ENCODE peak calls at places on chromosomes 12 and 14, in nine cellular contexts. V is GM23248, F is MM.1S, I is Karpas-422, O is PC-3, B is OCI-LY7, N is SK-N-SH, Q is GM23338, H is HCT116. D is an unnamed sample. For H3K4me1, H3K9me2 and H4K20me1, the result is how much of the 10 kb centered on the place peaks cover.

GRCh38 chr12:12734054-12734453 is 16.9 kb downstream of the CDKN1B start:
- DNase-seq in V (no peak), F (no peak), I (no peak), O (no peak), B (no peak), N (no peak), Q (no peak), H (no peak), D (no peak)

GRCh38 chr12:4089147-4089606 is 184.4 kb upstream of the CCND2 start:
- DNase-seq in V (peak), F (no peak), I (no peak), O (no peak), B (no peak), N (no peak), Q (peak), H (no peak), D (peak)

GRCh38 chr14:20460458-20461229 is 590 bp downstream of the PIP4P1 start:
- DNase-seq in V (peak), F (peak), I (peak), O (peak), B (peak), N (no peak), Q (peak), H (no peak), D (peak)

GRCh38 chr12:125081427-125081826 is 16.2 kb downstream of the AACS start:
- DNase-seq in V (no peak), F (no peak), I (no peak), O (no peak), B (peak), N (no peak), Q (no peak), H (no peak), D (no peak)

GRCh38 chr12:3951380-3952135 is 78.4 kb upstream of the PARP11 start:
- DNase-seq in V (no peak), F (no peak), I (no peak), O (no peak), B (no peak), N (no peak), Q (peak), H (no peak), D (no peak)

GRCh38 chr14:104215706-104216334 is 77.4 kb downstream of the KIF26A start:
- DNase-seq in V (no peak), F (no peak), I (no peak), O (no peak), B (no peak), N (no peak), Q (no peak), H (no peak), D (no peak)

GRCh38 chr12:97912943-97913342 is 450.3 kb downstream of the RMST start:
- DNase-seq in V (no peak), F (no peak), I (no peak), O (peak), B (no peak), N (no peak), Q (no peak), H (no peak), D (no peak)

GRCh38 chr12:1591543-1591942 is 2.8 kb downstream of the FBXL14 start:
- DNase-seq in V (peak), F (no peak), I (no peak), O (no peak), B (no peak), N (peak), Q (no peak), H (no peak), D (no peak)

GRCh38 chr12:6535697-6535946 is 1.3 kb downstream of the GAPDH start:
- DNase-seq in V (no peak), F (no peak), I (no peak), O (no peak), B (no peak), N (no peak), Q (no peak), H (no peak), D (no peak)
- H3K4me1 ChIP-seq in V (under half), F (under half), I (half or more), O (under half), B (half or more), N (under half), Q (under half), H (under half), D (under half)

GRCh38 chr12:26546535-26547314 is 286.3 kb downstream of the ITPR2 start:
- DNase-seq in V (no peak), F (no peak), I (no peak), O (no peak), B (no peak), N (no peak), Q (no peak), H (no peak), D (no peak)

GRCh38 chr12:26551385-26551784 is 281.6 kb downstream of the ITPR2 start:
- DNase-seq in V (no peak), F (no peak), I (no peak), O (no peak), B (no peak), N (no peak), Q (no peak), H (no peak), D (no peak)

DNA sequence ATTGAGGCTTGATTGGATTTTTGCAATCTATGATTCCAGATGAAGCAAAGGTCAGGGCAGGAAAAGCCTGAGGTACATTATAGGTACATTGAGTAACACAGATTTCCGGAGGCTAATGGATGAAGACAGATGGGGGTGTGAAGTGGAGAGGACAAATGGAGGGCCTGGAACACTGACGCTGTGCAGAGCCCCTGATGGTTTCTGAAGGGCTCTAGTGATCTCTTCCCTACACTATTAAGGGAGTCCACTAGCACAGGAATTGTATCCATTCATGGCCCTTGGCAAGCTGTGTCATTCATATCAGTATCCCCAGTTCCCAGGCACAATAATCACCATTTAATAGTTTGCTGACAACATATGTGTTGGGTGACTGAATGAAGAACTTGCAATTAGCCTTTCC is 284.8 kb downstream of the ITPR2 start:
- DNase-seq in V (no peak), F (no peak), I (no peak), O (no peak), B (no peak), N (peak), Q (no peak), H (no peak), D (no peak)
- H3K9me2 ChIP-seq in V (under half), F (under half), I (under half), O (under half), B (under half), N (under half), Q (under half), H (under half), D (under half)

GRCh38 chr12:45988259-45988658 is 2.1 kb downstream of the SCAF11 start:
- DNase-seq in V (peak), F (no peak), I (no peak), O (peak), B (peak), N (no peak), Q (no peak), H (no peak), D (no peak)

GRCh38 chr12:45989857-45990467 is 412 bp downstream of the SCAF11 start:
- DNase-seq in V (peak), F (no peak), I (peak), O (peak), B (no peak), N (peak), Q (peak), H (peak), D (peak)

GRCh38 chr12:45987339-45987726 is 3.0 kb downstream of the SCAF11 start:
- DNase-seq in V (no peak), F (no peak), I (no peak), O (no peak), B (no peak), N (no peak), Q (no peak), H (no peak), D (no peak)

GRCh38 chr12:45989277-45989856 is 1.0 kb downstream of the SCAF11 start:
- DNase-seq in V (peak), F (peak), I (no peak), O (peak), B (peak), N (no peak), Q (peak), H (peak), D (no peak)

GRCh38 chr12:45986646-45987338 is 3.6 kb downstream of the SCAF11 start:
- DNase-seq in V (peak), F (no peak), I (no peak), O (no peak), B (peak), N (no peak), Q (no peak), H (no peak), D (no peak)
- H4K20me1 ChIP-seq in V (under half), F (half or more), I (under half), O (half or more), B (half or more), N (half or more), Q (under half), H (under half), D (half or more)

GRCh38 chr12:47817272-47818006 is 2.3 kb downstream of the HDAC7 start:
- DNase-seq in V (peak), F (no peak), I (peak), O (no peak), B (peak), N (no peak), Q (peak), H (no peak), D (peak)
- H3K4me1 ChIP-seq in V (half or more), F (half or more), I (half or more), O (half or more), B (half or more), N (half or more), Q (half or more), H (under half), D (half or more)

GRCh38 chr14:36553650-36554260 is 28.7 kb downstream of the NKX2-8 start:
- DNase-seq in V (peak), F (peak), I (peak), O (peak), B (peak), N (peak), Q (peak), H (peak), D (peak)

GRCh38 chr14:36555998-36556743 is 26.2 kb downstream of the NKX2-8 start:
- DNase-seq in V (no peak), F (no peak), I (peak), O (no peak), B (no peak), N (no peak), Q (peak), H (no peak), D (no peak)

DNA sequence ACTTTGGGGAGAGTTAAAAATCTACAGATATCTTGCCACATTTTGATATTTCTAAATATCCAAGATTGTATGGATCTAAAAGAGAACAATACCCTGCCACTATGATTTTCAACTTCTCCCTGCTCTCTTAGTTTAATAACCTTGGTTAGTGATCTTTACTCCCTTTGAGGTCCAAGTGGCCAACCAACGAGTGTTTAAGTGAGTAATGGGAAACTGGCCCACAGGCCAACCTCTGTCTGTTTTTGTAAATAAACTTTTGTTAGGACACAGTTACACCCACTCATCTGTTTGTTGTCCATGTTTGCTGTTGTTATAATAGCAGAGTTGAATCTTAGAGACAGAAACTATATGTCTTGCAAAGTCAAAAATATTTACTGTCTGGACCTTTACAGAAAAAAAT is 30.9 kb upstream of the NKX2-1 start:
- DNase-seq in V (no peak), F (no peak), I (no peak), O (no peak), B (no peak), N (no peak), Q (no peak), H (no peak), D (no peak)
- H3K9me2 ChIP-seq in V (under half), F (under half), I (under half), O (under half), B (under half), N (under half), Q (under half), H (under half), D (under half)

GRCh38 chr12:79873223-79873622 is 61.7 kb downstream of the PPP1R12A start:
- DNase-seq in V (no peak), F (no peak), I (no peak), O (no peak), B (no peak), N (no peak), Q (no peak), H (no peak), D (no peak)
- H4K20me1 ChIP-seq in V (under half), F (under half), I (under half), O (under half), B (under half), N (under half), Q (under half), H (under half), D (under half)

DNA sequence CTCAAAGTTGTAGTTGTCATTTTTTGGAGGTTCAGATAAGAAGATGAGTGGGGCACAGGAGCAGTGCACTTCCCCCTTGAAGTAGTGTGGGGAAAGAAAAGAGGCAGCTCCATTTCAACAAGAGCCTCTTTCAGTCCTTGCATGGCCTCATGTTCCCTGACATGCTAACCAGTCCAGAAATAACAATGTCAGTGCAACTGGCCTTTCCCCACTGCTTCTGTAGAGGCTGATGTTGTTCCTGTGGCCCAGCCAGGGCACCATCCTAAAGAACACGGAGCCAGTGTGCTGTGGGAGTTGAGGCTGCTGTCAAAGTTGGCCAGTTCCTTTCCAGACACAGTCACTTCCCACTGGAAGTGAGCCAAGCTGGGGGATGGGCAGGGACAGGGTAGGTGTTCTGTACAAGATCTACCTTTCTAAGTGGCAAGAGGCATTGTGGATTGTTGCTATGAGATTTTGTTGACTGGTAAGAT is 77.7 kb upstream of the SLC38A2 start:
- DNase-seq in V (no peak), F (no peak), I (peak), O (peak), B (no peak), N (no peak), Q (no peak), H (no peak), D (no peak)
- H3K4me1 ChIP-seq in V (under half), F (under half), I (under half), O (half or more), B (under half), N (under half), Q (under half), H (half or more), D (under half)